ENCODE peak calls at places on chromosomes 12 and 14, in ten cellular contexts. Z is fibroblast of pulmonary artery, E is tibial nerve, X is choroid plexus epithelial cell, U is AG10803, O is fibroblast of the aortic adventitia, Q is psoas muscle, B is AG09309, I is kidney epithelial cell, K is Panc1. P is an unnamed sample.

GRCh38 chr12:18723752-18724151 is 14.1 kb downstream of the PLCZ1 start:
- DNase-seq in X (peak), K (peak), B (no peak), Z (peak), U (peak), Q (no peak), O (peak), E (no peak), I (peak), P (peak)

GRCh38 chr12:51349026-51349425 is 2.5 kb upstream of the CELA1 start:
- DNase-seq in B (peak), E (no peak), K (no peak), Q (no peak), U (peak), X (peak), I (no peak), O (peak), Z (peak), P (peak)

GRCh38 chr12:68896881-68897540 is 36.0 kb downstream of the CPM start:
- DNase-seq in O (no peak), X (peak), Z (peak), U (no peak), B (no peak), E (no peak), Q (no peak), I (peak), K (no peak), P (peak)

GRCh38 chr14:59688224-59689170 is 111.9 kb upstream of the CCDC175 start:
- DNase-seq in U (peak), O (peak), X (peak), Z (peak), Q (no peak), K (peak), E (peak), I (no peak), B (peak), P (peak)

GRCh38 chr14:53226553-53226952 is 73.4 kb upstream of the DDHD1 start:
- DNase-seq in E (no peak), U (peak), I (no peak), Q (peak), O (no peak), X (peak), Z (peak), B (no peak), K (no peak), P (no peak)

GRCh38 chr12:54360717-54361456 is 3.4 kb downstream of the GPR84 start:
- DNase-seq in I (peak), E (peak), Q (peak), Z (peak), U (peak), X (peak), O (peak), B (no peak), K (peak), P (peak)

GRCh38 chr12:64814432-64814831 is 10.0 kb upstream of the TBC1D30 start:
- DNase-seq in O (no peak), I (no peak), Q (no peak), B (no peak), U (no peak), K (no peak), X (no peak), E (no peak), Z (no peak), P (no peak)

GRCh38 chr14:34052658-34053014 is 101.8 kb upstream of the EGLN3 start:
- DNase-seq in I (no peak), K (no peak), Z (peak), O (no peak), U (peak), X (peak), E (no peak), Q (no peak), B (no peak), P (peak)

GRCh38 chr12:63811334-63811733 is 31.6 kb downstream of the RXYLT1 start:
- DNase-seq in Z (no peak), I (no peak), U (no peak), Q (no peak), K (no peak), E (no peak), O (no peak), B (no peak), X (no peak), P (no peak)

GRCh38 chr14:69013943-69014782 is 35.1 kb upstream of the ACTN1 start:
- DNase-seq in X (peak), O (peak), U (peak), Q (peak), B (no peak), E (no peak), I (no peak), Z (peak), K (no peak), P (peak)

GRCh38 chr14:73771848-73772705 is 57.9 kb upstream of the PNMA1 start:
- DNase-seq in E (no peak), U (no peak), B (no peak), Z (peak), K (no peak), O (peak), I (no peak), Q (peak), X (peak), P (peak)

GRCh38 chr12:79706156-79706555 is 15.4 kb upstream of the PAWR start:
- DNase-seq in Q (no peak), U (peak), B (no peak), Z (no peak), X (no peak), K (no peak), O (no peak), I (no peak), E (no peak), P (peak)

GRCh38 chr14:61388173-61388975 is 67.0 kb downstream of the PRKCH start:
- DNase-seq in I (no peak), Q (no peak), B (peak), O (peak), K (no peak), U (peak), X (peak), Z (peak), E (no peak), P (peak)

GRCh38 chr12:107461222-107461980 is 224.2 kb upstream of the PWP1 start:
- DNase-seq in I (peak), K (no peak), U (peak), O (peak), Z (peak), B (peak), E (no peak), Q (no peak), X (peak), P (peak)

GRCh38 chr14:61927521-61927920 is 165.3 kb downstream of the SNAPC1 start:
- DNase-seq in U (peak), I (peak), B (no peak), K (no peak), O (peak), Q (no peak), X (peak), E (no peak), Z (peak), P (peak)

GRCh38 chr12:109987615-109988014 is 8.6 kb downstream of the GIT2 start:
- DNase-seq in K (no peak), O (no peak), X (no peak), I (no peak), E (no peak), B (peak), Z (no peak), U (no peak), Q (no peak), P (no peak)

GRCh38 chr12:30825341-30825740 is 70.6 kb upstream of the CAPRIN2 start:
- DNase-seq in U (no peak), B (no peak), E (no peak), I (no peak), K (no peak), X (no peak), Z (no peak), Q (no peak), O (no peak), P (no peak)

GRCh38 chr12:43957732-43958131 is 121.9 kb downstream of the TMEM117 start:
- DNase-seq in K (peak), Q (no peak), O (peak), U (peak), Z (peak), I (peak), E (peak), X (peak), B (peak), P (peak)

GRCh38 chr12:57655541-57656240 is 22.7 kb upstream of the B4GALNT1 start:
- DNase-seq in Q (no peak), I (no peak), Z (no peak), U (no peak), X (no peak), O (no peak), E (no peak), K (no peak), B (no peak), P (no peak)

GRCh38 chr12:122412851-122413433 is 9.5 kb downstream of the CLIP1 start:
- DNase-seq in U (no peak), O (no peak), X (peak), Z (no peak), B (no peak), Q (no peak), E (no peak), K (no peak), I (no peak), P (no peak)

GRCh38 chr14:74712499-74713394 is at the start of the genes AREL1 and FCF1:
- DNase-seq in X (peak), E (peak), Q (peak), I (peak), Z (peak), K (peak), O (peak), U (peak), B (peak), P (peak)

GRCh38 chr12:31772186-31772585 is 43.4 kb upstream of the AMN1 start:
- DNase-seq in E (no peak), K (no peak), B (no peak), U (no peak), Z (peak), O (peak), X (no peak), Q (no peak), I (no peak), P (no peak)

GRCh38 chr12:60394680-60395079 is 798.9 kb downstream of the SLC16A7 start:
- DNase-seq in O (peak), Q (no peak), I (no peak), X (peak), K (peak), E (no peak), U (peak), Z (peak), B (peak), P (peak)

GRCh38 chr14:103108749-103109207 is 14.3 kb downstream of the EXOC3L4 start:
- DNase-seq in I (no peak), X (peak), Z (no peak), Q (peak), O (peak), B (no peak), K (no peak), E (no peak), U (no peak), P (no peak)

GRCh38 chr14:61439779-61440418 is 118.5 kb downstream of the PRKCH start:
- DNase-seq in X (no peak), U (no peak), B (no peak), Z (no peak), I (no peak), E (no peak), K (no peak), O (no peak), Q (no peak), P (no peak)

GRCh38 chr12:113149361-113150150 is at the start of gene CFAP73:
- DNase-seq in I (peak), U (peak), X (peak), O (peak), B (peak), E (no peak), Z (peak), Q (no peak), K (no peak), P (peak)
- TF ChIP-seq CTCF in I (no peak), U (peak), X (no peak), O (no peak), B (no peak), E (no peak), Z (no peak), Q (no peak), K (no peak), P (no peak)

GRCh38 chr12:2385529-2385928 is 332.7 kb downstream of the CACNA1C start:
- DNase-seq in U (no peak), K (no peak), X (no peak), E (no peak), B (no peak), O (no peak), Q (no peak), Z (no peak), I (no peak), P (no peak)

GRCh38 chr12:2386566-2386965 is 333.8 kb downstream of the CACNA1C start:
- DNase-seq in O (no peak), B (no peak), Q (no peak), I (no peak), Z (no peak), X (no peak), E (no peak), U (no peak), K (no peak), P (no peak)

GRCh38 chr12:2389079-2389790 is 336.4 kb downstream of the CACNA1C start:
- DNase-seq in Z (no peak), O (no peak), K (no peak), U (peak), Q (no peak), I (no peak), X (no peak), E (no peak), B (no peak), P (no peak)

GRCh38 chr12:2384533-2385328 is 331.9 kb downstream of the CACNA1C start:
- DNase-seq in Q (no peak), U (peak), Z (peak), X (peak), B (peak), I (peak), K (no peak), O (peak), E (peak), P (no peak)

GRCh38 chr12:2387051-2387834 is 334.5 kb downstream of the CACNA1C start:
- DNase-seq in B (no peak), X (no peak), E (no peak), Q (no peak), U (peak), Z (no peak), O (peak), K (no peak), I (no peak), P (no peak)
- H3K4me3 ChIP-seq in B (no peak), X (no peak), E (no peak), Q (no peak), U (no peak), Z (no peak), O (no peak), K (no peak), I (no peak), P (no peak)

DNA sequence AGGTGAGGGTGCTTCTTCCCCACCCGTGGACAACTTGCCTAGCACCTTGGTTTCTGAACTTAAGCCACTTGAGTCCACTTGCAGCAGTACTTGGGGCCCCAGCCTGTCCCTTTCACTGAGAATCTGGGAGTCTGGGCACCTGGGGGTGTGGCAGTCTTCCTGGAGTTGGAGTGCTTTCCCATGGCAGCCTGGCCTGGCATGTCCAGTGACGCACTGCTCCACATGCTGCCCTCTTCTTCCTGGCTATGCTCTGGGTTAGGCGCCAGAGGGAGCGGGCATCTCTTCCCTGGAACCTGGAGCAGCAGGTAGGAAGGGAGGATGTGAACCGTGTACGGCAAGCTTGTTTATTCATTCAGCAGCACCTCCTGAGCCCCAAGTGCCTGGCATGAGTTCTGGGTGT is 76.4 kb downstream of the PAPOLA start:
- DNase-seq in X (no peak), Z (no peak), E (no peak), K (no peak), U (no peak), O (no peak), I (no peak), Q (no peak), B (no peak), P (no peak)
- TF ChIP-seq CTCF in X (no peak), Z (no peak), E (no peak), K (no peak), U (no peak), O (no peak), I (no peak), Q (no peak), B (no peak), P (no peak)

GRCh38 chr14:25953532-25954144 is 644.2 kb downstream of the NOVA1 start:
- DNase-seq in B (no peak), K (no peak), Q (no peak), U (no peak), E (peak), I (peak), O (peak), X (peak), Z (peak), P (peak)
- H3K4me3 ChIP-seq in B (no peak), K (no peak), Q (no peak), U (no peak), E (no peak), I (no peak), O (peak), X (no peak), Z (no peak), P (no peak)

GRCh38 chr12:14570231-14570630 is 2.5 kb upstream of the PLBD1 start:
- DNase-seq in Z (no peak), I (no peak), O (no peak), Q (no peak), U (no peak), E (no peak), K (no peak), B (no peak), X (no peak), P (no peak)

GRCh38 chr12:14573118-14573517 is 5.4 kb upstream of the PLBD1 start:
- DNase-seq in X (no peak), O (no peak), B (no peak), Q (no peak), U (no peak), Z (no peak), K (no peak), E (no peak), I (no peak), P (no peak)

GRCh38 chr12:14571779-14572178 is 4.1 kb upstream of the PLBD1 start:
- DNase-seq in Q (no peak), K (no peak), X (no peak), U (no peak), I (no peak), E (no peak), B (no peak), O (no peak), Z (no peak), P (no peak)

GRCh38 chr12:14575585-14575984 is 7.9 kb upstream of the PLBD1 start:
- DNase-seq in O (no peak), E (no peak), Z (no peak), I (no peak), B (no peak), U (no peak), K (no peak), X (no peak), Q (no peak), P (no peak)

GRCh38 chr12:14572401-14572800 is 4.7 kb upstream of the PLBD1 start:
- DNase-seq in E (no peak), X (no peak), B (no peak), I (no peak), O (no peak), Z (no peak), U (no peak), Q (no peak), K (no peak), P (no peak)
- TF ChIP-seq CTCF in E (no peak), X (no peak), B (no peak), I (no peak), O (no peak), Z (no peak), U (no peak), Q (no peak), K (peak), P (peak)

DNA sequence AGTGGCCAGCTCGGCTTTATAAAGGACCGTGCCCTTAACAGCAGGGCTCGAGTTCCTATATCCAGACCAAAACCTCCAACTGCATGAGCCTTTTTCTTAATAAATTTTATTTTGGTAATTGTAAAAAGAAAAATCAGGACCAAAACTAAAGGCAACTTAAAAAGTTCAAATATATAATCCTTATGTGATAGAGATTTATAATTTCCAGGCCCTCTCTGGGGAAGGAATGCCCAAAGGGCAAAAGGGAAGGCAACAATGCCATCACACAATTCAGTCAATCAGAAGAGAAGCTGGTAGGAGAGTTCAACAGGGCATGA is 401 bp upstream of the IPO4 start:
- DNase-seq in E (no peak), O (no peak), B (no peak), Q (no peak), Z (no peak), K (no peak), U (no peak), I (no peak), X (no peak), P (no peak)
- H3K4me3 ChIP-seq in E (no peak), O (no peak), B (peak), Q (peak), Z (peak), K (peak), U (peak), I (no peak), X (peak), P (peak)

P was measured in epithelial cell of esophagus.